ENCODE peak calls at places on chromosomes 4 and X, in four cellular contexts. N is Peyer's patch, T is ovary, E is gastrocnemius medialis. D is an unnamed sample.
A peak's percentile ranks its signal among the peaks of the same experiment; 100 is the strongest.

GRCh38 chr4:147586637-147587036 is 30.6 kb upstream of the TMEM184C start:
- DNase-seq in N (no peak), E (no peak), T (no peak), D (no peak)

GRCh38 chr4:94827481-94828110 is 69.8 kb downstream of the BMPR1B start:
- DNase-seq in T (no peak), E (no peak), N (no peak), D (no peak)

GRCh38 chr4:17688011-17688441 is 73.6 kb downstream of the MED28 start:
- DNase-seq in T (no peak), N (no peak), E (no peak), D (no peak)

GRCh38 chrX:20362268-20363002 is 95.7 kb upstream of the RPS6KA3 start:
- DNase-seq in E (no peak), N (no peak), T (no peak), D (no peak)

GRCh38 chr4:91325495-91325894 is 978.3 kb upstream of the GRID2 start:
- DNase-seq in T (no peak), N (peak; percentile 48), E (no peak), D (no peak)

GRCh38 chr4:12633058-12633651 is 851.0 kb downstream of the RAB28 start:
- DNase-seq in E (peak; percentile 8), N (peak; percentile 87), T (peak; percentile 62), D (peak; percentile 66)

GRCh38 chrX:11298600-11298999 is 5.4 kb downstream of the AMELX start:
- DNase-seq in T (no peak), N (no peak), E (no peak), D (no peak)

GRCh38 chr4:150206981-150207380 is 128.7 kb downstream of the DCLK2 start:
- DNase-seq in T (no peak), E (no peak), N (no peak), D (no peak)

GRCh38 chrX:119008122-119008744 is 33.8 kb downstream of the LONRF3 start:
- DNase-seq in N (peak; percentile 67), T (no peak), E (no peak), D (peak; percentile 28)

GRCh38 chr4:113781439-113782040 is 20.0 kb upstream of the CAMK2D start:
- DNase-seq in N (no peak), T (no peak), E (no peak), D (no peak)

GRCh38 chr4:163548481-163549243 is 54.2 kb downstream of the TMA16 start:
- DNase-seq in E (no peak), N (no peak), T (no peak), D (no peak)

GRCh38 chr4:22487333-22487732 is 28.5 kb downstream of the ADGRA3 start:
- DNase-seq in N (no peak), T (no peak), E (peak; percentile 15), D (no peak)

GRCh38 chr4:40924096-40924792 is 174.5 kb downstream of the NSUN7 start:
- DNase-seq in E (no peak), T (no peak), N (peak; percentile 84), D (peak; percentile 63)

GRCh38 chr4:137678796-137679195 is 146.5 kb upstream of the PCDH18 start:
- DNase-seq in N (no peak), E (no peak), T (no peak), D (no peak)

GRCh38 chr4:99885063-99885664 is 9.1 kb downstream of the LAMTOR3 start:
- DNase-seq in T (no peak), E (no peak), N (no peak), D (no peak)

GRCh38 chrX:36116222-36116621 is 196.7 kb downstream of the CFAP47 start:
- DNase-seq in E (no peak), T (no peak), N (no peak), D (no peak)

GRCh38 chr4:138562544-138562961 is 320.4 kb upstream of the SLC7A11 start:
- DNase-seq in E (no peak), T (no peak), N (no peak), D (no peak)

GRCh38 chrX:123884809-123885408 is 25.1 kb downstream of the XIAP start:
- DNase-seq in E (no peak), T (no peak), N (no peak), D (no peak)

GRCh38 chr4:19026281-19026680 is 1004.7 kb upstream of the LCORL start:
- DNase-seq in E (no peak), N (no peak), T (no peak), D (no peak)

GRCh38 chrX:140944710-140945109 is 57.7 kb upstream of the SPANXB1 start:
- DNase-seq in T (no peak), E (no peak), N (no peak), D (no peak)

GRCh38 chr4:108036252-108036651 is 46.6 kb downstream of the HADH start:
- DNase-seq in T (no peak), E (no peak), N (peak; percentile 59), D (no peak)

GRCh38 chr4:87228561-87228860 is 8.1 kb upstream of the KLHL8 start:
- DNase-seq in N (no peak), E (no peak), T (no peak), D (no peak)

GRCh38 chr4:6955261-6955911 is 45.8 kb downstream of the TBC1D14 start:
- DNase-seq in E (no peak), N (peak; percentile 41), T (no peak), D (peak; percentile 14)

GRCh38 chr4:186445040-186445439 is 110.3 kb downstream of the MTNR1A start:
- DNase-seq in E (no peak), N (no peak), T (no peak), D (no peak)

GRCh38 chr4:186451982-186452381 is 103.4 kb downstream of the MTNR1A start:
- DNase-seq in T (no peak), N (no peak), E (no peak), D (no peak)

GRCh38 chr4:186449954-186450353 is 105.4 kb downstream of the MTNR1A start:
- DNase-seq in E (no peak), N (no peak), T (no peak), D (no peak)
- H3K36me3 ChIP-seq in E (no peaks in the 10 kb centered on the region), N (no peaks in the 10 kb centered on the region), T (no peaks in the 10 kb centered on the region), D (no peaks in the 10 kb centered on the region)

GRCh38 chr4:46274717-46275116 is 115.2 kb downstream of the GABRA2 start:
- DNase-seq in N (no peak), E (no peak), T (no peak), D (no peak)
- TF ChIP-seq CTCF in N (no peak), E (no peak), T (no peak), D (peak; percentile 23)

DNA sequence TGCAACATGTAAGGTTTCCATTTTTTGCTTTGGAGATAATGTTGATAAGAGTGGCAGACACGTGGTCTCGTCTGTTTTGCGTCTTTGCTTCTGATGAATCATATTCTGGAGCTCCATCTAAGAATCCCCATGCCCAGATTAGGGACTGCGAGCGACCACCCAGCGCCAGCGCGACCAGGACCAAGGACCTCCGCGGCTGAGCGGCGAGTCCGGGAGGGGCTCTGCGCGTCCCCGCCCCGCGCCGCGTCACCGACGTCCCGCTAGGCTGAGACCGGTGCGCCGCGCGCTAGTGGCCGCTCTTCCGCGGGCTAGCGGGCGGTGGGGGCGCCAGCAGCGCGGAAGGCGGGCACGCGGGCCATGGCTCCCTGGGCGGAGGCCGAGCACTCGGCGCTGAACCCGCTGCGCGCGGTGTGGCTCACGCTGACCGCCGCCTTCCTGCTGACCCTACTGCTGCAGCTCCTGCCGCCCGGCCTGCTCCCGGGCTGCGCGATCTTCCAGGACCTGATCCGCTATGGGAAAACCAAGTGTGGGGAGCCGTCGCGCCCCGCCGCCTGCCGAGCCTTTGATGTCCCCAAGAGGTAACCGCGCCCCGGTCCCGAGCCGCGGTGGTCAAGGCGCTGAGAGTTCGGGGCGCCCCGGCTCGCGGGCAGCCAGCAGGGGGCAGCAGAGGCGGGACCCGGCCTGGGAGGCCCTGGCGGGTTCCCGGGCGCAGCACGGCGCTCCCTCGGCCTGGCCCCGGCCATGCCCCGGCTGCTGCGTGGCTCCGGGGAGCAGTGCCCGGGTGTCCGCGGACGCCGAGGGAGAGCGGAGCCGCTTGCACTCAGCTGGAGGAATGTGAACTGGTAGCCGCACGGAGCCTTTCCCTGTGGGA is at the start of gene SRD5A3:
- DNase-seq in N (peak; percentile 93), T (peak; percentile 75), E (peak; percentile 61), D (peak; percentile 90)
- TF ChIP-seq POLR2A in N (no peak), T (no peak), E (peak; percentile 47), D (peak; percentile 79)

DNA sequence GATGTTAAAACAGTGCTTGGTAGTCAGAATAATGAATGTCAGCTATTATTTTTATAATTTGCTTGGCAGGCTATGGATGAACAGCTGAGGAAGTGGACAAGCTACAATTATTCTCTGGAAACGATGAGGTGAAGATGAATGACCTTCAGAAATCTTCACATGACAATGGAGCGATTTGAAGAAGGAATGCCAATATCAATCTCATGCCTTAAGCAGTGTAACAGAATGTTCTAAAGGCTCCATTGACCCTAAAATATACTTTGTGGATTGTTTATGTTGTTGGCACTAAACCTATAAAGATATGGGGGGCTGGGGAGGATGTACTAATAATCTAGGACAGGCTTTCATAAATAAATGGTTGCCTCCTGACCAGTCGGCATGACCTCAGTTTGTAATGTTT is 36.2 kb downstream of the COL25A1 start:
- DNase-seq in T (no peak), N (no peak), E (no peak), D (no peak)
- H3K36me3 ChIP-seq in T (no peaks in the 10 kb centered on the region), N (no peaks in the 10 kb centered on the region), E (no peaks in the 10 kb centered on the region), D (no peaks in the 10 kb centered on the region)

GRCh38 chr4:8110071-8110986 is 48.3 kb downstream of the ABLIM2 start:
- DNase-seq in T (no peak), E (no peak), N (no peak), D (peak; percentile 45)
- TF ChIP-seq CTCF in T (no peak), E (no peak), N (no peak), D (no peak)

GRCh38 chr4:83455300-83456183 is at the start of the genes HELQ and MRPS18C:
- DNase-seq in T (peak; percentile 98), N (peak; percentile 99), E (peak; percentile 98), D (peak; percentile 94)
- TF ChIP-seq POLR2A in T (peak; percentile 89), N (no peak), E (peak; percentile 77), D (peak; percentile 78)

GRCh38 chr4:2829321-2829932 is 14.2 kb upstream of the ADD1 start:
- DNase-seq in N (peak; percentile 38), E (no peak), T (no peak), D (no peak)
- H3K36me3 ChIP-seq in N (no peaks in the 10 kb centered on the region), E (peaks cover 44% of the 10 kb centered on the region), T (no peaks in the 10 kb centered on the region), D (peaks cover 48% of the 10 kb centered on the region)

D was measured in right lobe of liver.